ENCODE peak calls at places on chromosomes 12 and 14, in four cellular contexts. One of them, this sample, is unnamed.

GRCh38 chr14:101273091-101273490 is 288.2 kb upstream of the DIO3 start:
- DNase-seq in mucosa of gallbladder: no peak
- DNase-seq in MCF 10A: no peak
- DNase-seq in kidney: no peak
- DNase-seq in this sample: no peak

GRCh38 chr12:59708059-59708458 is 112.2 kb downstream of the SLC16A7 start:
- DNase-seq in kidney: no peak
- DNase-seq in MCF 10A: peak; percentile 47
- DNase-seq in mucosa of gallbladder: no peak
- DNase-seq in this sample: no peak

GRCh38 chr12:118052324-118053070 is 8.5 kb downstream of the WSB2 start:
- DNase-seq in kidney: peak; percentile 89
- DNase-seq in mucosa of gallbladder: peak; percentile 89
- DNase-seq in MCF 10A: peak; percentile 97
- DNase-seq in this sample: peak; percentile 89

GRCh38 chr12:132610051-132610759 is at the start of gene LRCOL1:
- DNase-seq in MCF 10A: no peak
- DNase-seq in kidney: peak; percentile 95
- DNase-seq in mucosa of gallbladder: peak; percentile 40
- DNase-seq in this sample: no peak

GRCh38 chr14:82537831-82538230 is 1004.2 kb upstream of the SEL1L start:
- DNase-seq in MCF 10A: no peak
- DNase-seq in mucosa of gallbladder: no peak
- DNase-seq in kidney: no peak
- DNase-seq in this sample: no peak

GRCh38 chr14:77682158-77682553 is 25.7 kb downstream of the ALKBH1 start:
- DNase-seq in MCF 10A: peak; percentile 36
- DNase-seq in mucosa of gallbladder: no peak
- DNase-seq in kidney: no peak
- DNase-seq in this sample: no peak

GRCh38 chr14:57501039-57501557 is 7.4 kb upstream of the CCDC198 start:
- DNase-seq in kidney: no peak
- DNase-seq in mucosa of gallbladder: no peak
- DNase-seq in MCF 10A: peak; percentile 65
- DNase-seq in this sample: no peak

GRCh38 chr12:44812062-44812461 is 64.1 kb downstream of the NELL2 start:
- DNase-seq in kidney: no peak
- DNase-seq in mucosa of gallbladder: peak; percentile 46
- DNase-seq in MCF 10A: peak; percentile 21
- DNase-seq in this sample: no peak

GRCh38 chr14:76382495-76382832 is 6.5 kb downstream of the ESRRB start:
- DNase-seq in mucosa of gallbladder: no peak
- DNase-seq in MCF 10A: no peak
- DNase-seq in kidney: no peak
- DNase-seq in this sample: no peak

GRCh38 chr12:122726056-122726558 is 4.5 kb downstream of the HCAR1 start:
- DNase-seq in kidney: no peak
- DNase-seq in mucosa of gallbladder: no peak
- DNase-seq in MCF 10A: peak; percentile 69
- DNase-seq in this sample: peak; percentile 1

GRCh38 chr12:14514154-14514842 is 53.4 kb downstream of the PLBD1 start:
- DNase-seq in kidney: no peak
- DNase-seq in MCF 10A: peak; percentile 58
- DNase-seq in mucosa of gallbladder: peak; percentile 74
- DNase-seq in this sample: no peak

GRCh38 chr12:1162083-1162760 is 171.2 kb downstream of the ERC1 start:
- DNase-seq in kidney: no peak
- DNase-seq in mucosa of gallbladder: no peak
- DNase-seq in MCF 10A: no peak
- DNase-seq in this sample: no peak